ENCODE peak calls at places on chromosomes 1 and 21, in seven cellular contexts. One of them, this sample, is unnamed. For H3K27me3, the result is how much of the 10 kb centered on the place peaks cover.

GRCh38 chr1:84253891-84254290 is 47.6 kb upstream of the SAMD13 start:
- DNase-seq in CD8-positive, alpha-beta T cell: no peak
- DNase-seq in tibial artery: peak
- DNase-seq in fibroblast of lung: peak
- DNase-seq in ovary: no peak
- DNase-seq in AG04450: peak
- DNase-seq in brain microvascular endothelial cell: peak
- DNase-seq in this sample: peak

GRCh38 chr1:48680411-48681035 is 96.2 kb downstream of the BEND5 start:
- DNase-seq in AG04450: no peak
- DNase-seq in tibial artery: no peak
- DNase-seq in brain microvascular endothelial cell: no peak
- DNase-seq in CD8-positive, alpha-beta T cell: no peak
- DNase-seq in ovary: no peak
- DNase-seq in fibroblast of lung: no peak
- DNase-seq in this sample: no peak

GRCh38 chr1:179025975-179026812 is 500 bp downstream of the FAM20B start:
- DNase-seq in brain microvascular endothelial cell: peak
- DNase-seq in ovary: peak
- DNase-seq in tibial artery: peak
- DNase-seq in fibroblast of lung: peak
- DNase-seq in CD8-positive, alpha-beta T cell: peak
- DNase-seq in AG04450: no peak
- DNase-seq in this sample: peak

GRCh38 chr1:36349839-36350238 is 26.4 kb upstream of the EVA1B start:
- DNase-seq in fibroblast of lung: no peak
- DNase-seq in AG04450: no peak
- DNase-seq in tibial artery: no peak
- DNase-seq in brain microvascular endothelial cell: no peak
- DNase-seq in CD8-positive, alpha-beta T cell: no peak
- DNase-seq in ovary: no peak
- DNase-seq in this sample: no peak

GRCh38 chr1:107776898-107777663 is 187.9 kb downstream of the VAV3 start:
- DNase-seq in fibroblast of lung: no peak
- DNase-seq in brain microvascular endothelial cell: no peak
- DNase-seq in tibial artery: no peak
- DNase-seq in CD8-positive, alpha-beta T cell: no peak
- DNase-seq in AG04450: no peak
- DNase-seq in ovary: no peak
- DNase-seq in this sample: no peak

GRCh38 chr21:33666153-33666552 is 23.9 kb downstream of the ITSN1 start:
- DNase-seq in brain microvascular endothelial cell: no peak
- DNase-seq in ovary: no peak
- DNase-seq in tibial artery: no peak
- DNase-seq in CD8-positive, alpha-beta T cell: no peak
- DNase-seq in fibroblast of lung: peak
- DNase-seq in AG04450: no peak
- DNase-seq in this sample: no peak

GRCh38 chr21:44870748-44871495 is 2.6 kb downstream of the PTTG1IP start:
- DNase-seq in CD8-positive, alpha-beta T cell: no peak
- DNase-seq in ovary: no peak
- DNase-seq in fibroblast of lung: no peak
- DNase-seq in brain microvascular endothelial cell: no peak
- DNase-seq in AG04450: no peak
- DNase-seq in tibial artery: no peak
- DNase-seq in this sample: peak

GRCh38 chr1:230031131-230031530 is 35.9 kb upstream of the GALNT2 start:
- DNase-seq in brain microvascular endothelial cell: peak
- DNase-seq in AG04450: no peak
- DNase-seq in CD8-positive, alpha-beta T cell: no peak
- DNase-seq in tibial artery: no peak
- DNase-seq in fibroblast of lung: no peak
- DNase-seq in ovary: no peak
- DNase-seq in this sample: no peak

GRCh38 chr21:36602735-36603134 is 96.2 kb upstream of the SIM2 start:
- DNase-seq in fibroblast of lung: no peak
- DNase-seq in tibial artery: no peak
- DNase-seq in brain microvascular endothelial cell: no peak
- DNase-seq in ovary: no peak
- DNase-seq in CD8-positive, alpha-beta T cell: no peak
- DNase-seq in AG04450: no peak
- DNase-seq in this sample: no peak

GRCh38 chr1:156126043-156126700 is 11.7 kb downstream of the LMNA start:
- DNase-seq in CD8-positive, alpha-beta T cell: peak
- DNase-seq in ovary: peak
- DNase-seq in tibial artery: peak
- DNase-seq in AG04450: peak
- DNase-seq in fibroblast of lung: peak
- DNase-seq in brain microvascular endothelial cell: peak
- DNase-seq in this sample: peak

GRCh38 chr1:152806576-152806975 is at the start of gene LCE1C:
- DNase-seq in tibial artery: no peak
- DNase-seq in CD8-positive, alpha-beta T cell: no peak
- DNase-seq in fibroblast of lung: no peak
- DNase-seq in brain microvascular endothelial cell: no peak
- DNase-seq in AG04450: no peak
- DNase-seq in ovary: no peak
- DNase-seq in this sample: no peak

GRCh38 chr1:81126989-81127571 is 673.7 kb upstream of the ADGRL2 start:
- DNase-seq in brain microvascular endothelial cell: peak
- DNase-seq in fibroblast of lung: no peak
- DNase-seq in CD8-positive, alpha-beta T cell: no peak
- DNase-seq in AG04450: no peak
- DNase-seq in tibial artery: no peak
- DNase-seq in ovary: no peak
- DNase-seq in this sample: no peak

GRCh38 chr1:86119214-86119764 is 37.3 kb downstream of the COL24A1 start:
- DNase-seq in ovary: no peak
- DNase-seq in tibial artery: no peak
- DNase-seq in brain microvascular endothelial cell: no peak
- DNase-seq in fibroblast of lung: no peak
- DNase-seq in CD8-positive, alpha-beta T cell: no peak
- DNase-seq in AG04450: no peak
- DNase-seq in this sample: no peak

GRCh38 chr1:66292944-66293343 is 241.0 kb upstream of the SGIP1 start:
- DNase-seq in brain microvascular endothelial cell: no peak
- DNase-seq in ovary: no peak
- DNase-seq in CD8-positive, alpha-beta T cell: no peak
- DNase-seq in tibial artery: no peak
- DNase-seq in fibroblast of lung: no peak
- DNase-seq in AG04450: no peak
- DNase-seq in this sample: no peak

GRCh38 chr1:145720878-145721671 is 1.8 kb downstream of the CD160 start:
- DNase-seq in CD8-positive, alpha-beta T cell: peak
- DNase-seq in tibial artery: peak
- DNase-seq in fibroblast of lung: peak
- DNase-seq in brain microvascular endothelial cell: peak
- DNase-seq in ovary: peak
- DNase-seq in AG04450: peak
- DNase-seq in this sample: peak

GRCh38 chr1:117760069-117760468 is 154.2 kb downstream of the TENT5C start:
- DNase-seq in brain microvascular endothelial cell: no peak
- DNase-seq in AG04450: no peak
- DNase-seq in tibial artery: no peak
- DNase-seq in CD8-positive, alpha-beta T cell: no peak
- DNase-seq in ovary: no peak
- DNase-seq in fibroblast of lung: no peak
- DNase-seq in this sample: no peak

GRCh38 chr21:30434033-30434631 is 4.1 kb downstream of the KRTAP13-4 start:
- DNase-seq in fibroblast of lung: peak
- DNase-seq in AG04450: no peak
- DNase-seq in brain microvascular endothelial cell: peak
- DNase-seq in ovary: no peak
- DNase-seq in CD8-positive, alpha-beta T cell: no peak
- DNase-seq in tibial artery: no peak
- DNase-seq in this sample: peak

GRCh38 chr1:94240822-94241221 is 3.4 kb upstream of the ARHGAP29 start:
- DNase-seq in tibial artery: no peak
- DNase-seq in CD8-positive, alpha-beta T cell: no peak
- DNase-seq in fibroblast of lung: peak
- DNase-seq in AG04450: no peak
- DNase-seq in brain microvascular endothelial cell: no peak
- DNase-seq in ovary: no peak
- DNase-seq in this sample: no peak

GRCh38 chr1:95233737-95234493 is at the start of gene RWDD3:
- DNase-seq in CD8-positive, alpha-beta T cell: peak
- DNase-seq in ovary: peak
- DNase-seq in fibroblast of lung: peak
- DNase-seq in tibial artery: peak
- DNase-seq in AG04450: peak
- DNase-seq in brain microvascular endothelial cell: peak
- DNase-seq in this sample: peak

GRCh38 chr1:3028531-3029282 is 7.4 kb downstream of the ACTRT2 start:
- DNase-seq in AG04450: no peak
- DNase-seq in ovary: peak
- DNase-seq in fibroblast of lung: no peak
- DNase-seq in brain microvascular endothelial cell: no peak
- DNase-seq in tibial artery: no peak
- DNase-seq in CD8-positive, alpha-beta T cell: no peak
- DNase-seq in this sample: no peak

GRCh38 chr1:5423109-5423508 is 569.1 kb downstream of the NPHP4 start:
- DNase-seq in CD8-positive, alpha-beta T cell: peak
- DNase-seq in tibial artery: no peak
- DNase-seq in brain microvascular endothelial cell: no peak
- DNase-seq in ovary: no peak
- DNase-seq in AG04450: no peak
- DNase-seq in fibroblast of lung: no peak
- DNase-seq in this sample: no peak

GRCh38 chr1:231162300-231162969 is 577 bp downstream of the TRIM67 start:
- DNase-seq in AG04450: no peak
- DNase-seq in tibial artery: no peak
- DNase-seq in ovary: peak
- DNase-seq in CD8-positive, alpha-beta T cell: peak
- DNase-seq in brain microvascular endothelial cell: peak
- DNase-seq in fibroblast of lung: peak
- DNase-seq in this sample: peak
- H3K4me3 ChIP-seq in AG04450: peak
- H3K4me3 ChIP-seq in tibial artery: peak
- H3K4me3 ChIP-seq in ovary: peak
- H3K4me3 ChIP-seq in CD8-positive, alpha-beta T cell: no peak
- H3K4me3 ChIP-seq in brain microvascular endothelial cell: peak
- H3K4me3 ChIP-seq in fibroblast of lung: peak
- H3K4me3 ChIP-seq in this sample: peak

GRCh38 chr1:12592496-12592895 is 25.5 kb downstream of the DHRS3 start:
- DNase-seq in AG04450: no peak
- DNase-seq in ovary: no peak
- DNase-seq in tibial artery: no peak
- DNase-seq in brain microvascular endothelial cell: no peak
- DNase-seq in CD8-positive, alpha-beta T cell: no peak
- DNase-seq in fibroblast of lung: no peak
- DNase-seq in this sample: no peak

GRCh38 chr1:12595839-12596821 is 21.9 kb downstream of the DHRS3 start:
- DNase-seq in AG04450: peak
- DNase-seq in brain microvascular endothelial cell: peak
- DNase-seq in CD8-positive, alpha-beta T cell: no peak
- DNase-seq in fibroblast of lung: peak
- DNase-seq in ovary: peak
- DNase-seq in tibial artery: peak
- DNase-seq in this sample: peak

GRCh38 chr1:12593621-12594066 is 24.4 kb downstream of the DHRS3 start:
- DNase-seq in ovary: peak
- DNase-seq in CD8-positive, alpha-beta T cell: no peak
- DNase-seq in tibial artery: peak
- DNase-seq in brain microvascular endothelial cell: peak
- DNase-seq in AG04450: no peak
- DNase-seq in fibroblast of lung: peak
- DNase-seq in this sample: peak

GRCh38 chr1:12594966-12595838 is 22.8 kb downstream of the DHRS3 start:
- DNase-seq in tibial artery: peak
- DNase-seq in fibroblast of lung: peak
- DNase-seq in CD8-positive, alpha-beta T cell: no peak
- DNase-seq in AG04450: peak
- DNase-seq in brain microvascular endothelial cell: peak
- DNase-seq in ovary: peak
- DNase-seq in this sample: peak

DNA sequence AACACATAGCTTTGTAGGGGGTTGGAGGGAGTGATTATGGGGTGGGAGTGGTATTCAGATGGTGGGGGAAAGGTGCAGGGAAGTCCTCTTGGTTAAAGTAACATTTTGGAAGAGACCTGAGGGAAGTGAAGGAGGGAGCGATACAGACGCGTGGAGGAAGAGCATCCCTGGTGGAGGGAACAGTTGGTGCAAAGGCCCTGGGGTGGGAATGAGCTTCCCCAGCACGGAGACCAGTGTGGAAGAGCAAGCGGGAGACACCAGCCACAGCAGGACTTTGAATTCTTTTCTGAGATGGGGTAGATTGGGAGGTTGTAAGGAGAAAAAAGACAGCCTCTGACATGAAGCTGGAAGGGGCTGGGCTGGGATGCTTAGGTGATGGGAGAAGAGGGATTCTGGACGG is 23.5 kb downstream of the DHRS3 start:
- DNase-seq in ovary: no peak
- DNase-seq in CD8-positive, alpha-beta T cell: no peak
- DNase-seq in tibial artery: no peak
- DNase-seq in AG04450: no peak
- DNase-seq in brain microvascular endothelial cell: no peak
- DNase-seq in fibroblast of lung: no peak
- DNase-seq in this sample: peak
- TF ChIP-seq CTCF in ovary: no peak
- TF ChIP-seq CTCF in CD8-positive, alpha-beta T cell: no peak
- TF ChIP-seq CTCF in tibial artery: no peak
- TF ChIP-seq CTCF in AG04450: no peak
- TF ChIP-seq CTCF in brain microvascular endothelial cell: peak
- TF ChIP-seq CTCF in fibroblast of lung: no peak
- TF ChIP-seq CTCF in this sample: no peak

DNA sequence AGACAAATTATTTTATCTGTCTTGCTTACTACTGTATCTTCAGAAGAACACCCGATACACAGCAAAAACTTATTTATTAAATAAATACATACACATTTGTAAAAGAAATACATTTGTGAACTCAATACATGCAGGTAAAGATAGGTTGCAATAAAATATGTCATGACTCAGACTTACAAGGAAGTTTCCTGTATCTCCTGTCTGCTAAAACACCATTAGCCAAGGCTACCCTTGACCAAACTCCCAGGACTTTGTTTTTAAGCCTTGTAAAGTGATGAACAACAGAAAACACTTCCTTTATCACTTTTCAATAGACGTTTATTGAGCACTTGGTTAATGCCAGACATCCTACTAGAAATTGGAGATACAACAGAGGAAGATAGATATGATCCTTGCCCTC is 56.5 kb upstream of the HSD17B7 start:
- DNase-seq in CD8-positive, alpha-beta T cell: no peak
- DNase-seq in brain microvascular endothelial cell: no peak
- DNase-seq in ovary: no peak
- DNase-seq in fibroblast of lung: no peak
- DNase-seq in tibial artery: no peak
- DNase-seq in AG04450: no peak
- DNase-seq in this sample: no peak
- H3K27me3 ChIP-seq in CD8-positive, alpha-beta T cell: under half
- H3K27me3 ChIP-seq in brain microvascular endothelial cell: under half
- H3K27me3 ChIP-seq in ovary: under half
- H3K27me3 ChIP-seq in fibroblast of lung: under half
- H3K27me3 ChIP-seq in tibial artery: under half
- H3K27me3 ChIP-seq in AG04450: under half
- H3K27me3 ChIP-seq in this sample: under half

GRCh38 chr1:228142616-228143203 is 2.6 kb downstream of the GUK1 start:
- DNase-seq in tibial artery: no peak
- DNase-seq in AG04450: no peak
- DNase-seq in CD8-positive, alpha-beta T cell: no peak
- DNase-seq in fibroblast of lung: no peak
- DNase-seq in brain microvascular endothelial cell: no peak
- DNase-seq in ovary: peak
- DNase-seq in this sample: peak
- H3K4me3 ChIP-seq in tibial artery: no peak
- H3K4me3 ChIP-seq in AG04450: no peak
- H3K4me3 ChIP-seq in CD8-positive, alpha-beta T cell: peak
- H3K4me3 ChIP-seq in fibroblast of lung: peak
- H3K4me3 ChIP-seq in brain microvascular endothelial cell: no peak
- H3K4me3 ChIP-seq in ovary: no peak
- H3K4me3 ChIP-seq in this sample: no peak

GRCh38 chr1:1299686-1300351 is 7.9 kb downstream of the ACAP3 start:
- DNase-seq in ovary: no peak
- DNase-seq in brain microvascular endothelial cell: no peak
- DNase-seq in AG04450: no peak
- DNase-seq in tibial artery: no peak
- DNase-seq in CD8-positive, alpha-beta T cell: no peak
- DNase-seq in fibroblast of lung: no peak
- DNase-seq in this sample: no peak
- TF ChIP-seq CTCF in ovary: no peak
- TF ChIP-seq CTCF in brain microvascular endothelial cell: peak
- TF ChIP-seq CTCF in AG04450: peak
- TF ChIP-seq CTCF in tibial artery: no peak
- TF ChIP-seq CTCF in CD8-positive, alpha-beta T cell: no peak
- TF ChIP-seq CTCF in fibroblast of lung: peak
- TF ChIP-seq CTCF in this sample: no peak